ENCODE peak calls at places on chromosomes 4 and X, in four cellular contexts. R, I, B and E are unnamed samples.
A peak's percentile ranks its signal among the peaks of the same experiment; 100 is the strongest.

GRCh38 chr4:98794565-98795205 is 134.2 kb downstream of the EIF4E start:
- DNase-seq in B (no peak), I (peak; percentile 40), R (no peak), E (no peak)

GRCh38 chr4:41935652-41936021 is 408 bp downstream of the TMEM33 start:
- DNase-seq in R (peak; percentile 18), I (no peak), B (peak; percentile 24), E (peak; percentile 16)

GRCh38 chr4:159443975-159444374 is 341.1 kb downstream of the RAPGEF2 start:
- DNase-seq in B (peak; percentile 74), R (no peak), I (no peak), E (no peak)

GRCh38 chrX:316351-317325 is 2.0 kb downstream of the GTPBP6 start:
- DNase-seq in I (no peak), R (no peak), B (no peak), E (no peak)

GRCh38 chr4:24433515-24434192 is 150.7 kb downstream of the DHX15 start:
- DNase-seq in B (no peak), I (no peak), R (no peak), E (no peak)

GRCh38 chr4:109389367-109390118 is 44.1 kb upstream of the SEC24B start:
- DNase-seq in B (no peak), I (no peak), R (peak; percentile 65), E (no peak)

GRCh38 chrX:114774691-114775090 is 190.8 kb downstream of the HTR2C start:
- DNase-seq in B (no peak), I (no peak), R (no peak), E (no peak)

GRCh38 chr4:114383721-114384120 is 214.9 kb upstream of the UGT8 start:
- DNase-seq in I (peak; percentile 86), R (no peak), B (peak; percentile 88), E (peak; percentile 60)

GRCh38 chr4:87985097-87985886 is 9.8 kb downstream of the SPP1 start:
- DNase-seq in I (peak; percentile 54), R (peak; percentile 77), B (peak; percentile 43), E (peak; percentile 33)